ENCODE peak calls at places on chromosomes 16 and 17, in seven cellular contexts. L is OCI-LY7, I is mammary epithelial cell, K is fibroblast of lung, N is neuronal stem cell, V is Karpas-422, C is PC-9. G is an unnamed sample.

GRCh38 chr17:12388206-12388605 is 277.5 kb upstream of the MYOCD start:
- DNase-seq in N (no peak), V (no peak), K (peak; percentile 52), I (no peak), L (no peak), C (no peak), G (no peak)

GRCh38 chr16:66925322-66925840 is at the start of gene RRAD:
- DNase-seq in K (peak; percentile 29), N (no peak), V (no peak), I (no peak), C (no peak), L (no peak), G (peak; percentile 11)

GRCh38 chr16:69501956-69502457 is 63.8 kb upstream of the NFAT5 start:
- DNase-seq in K (no peak), V (no peak), C (no peak), N (no peak), L (peak; percentile 7), I (no peak), G (no peak)

GRCh38 chr17:80104321-80104955 is 3.1 kb downstream of the GAA start:
- DNase-seq in N (no peak), V (no peak), K (peak; percentile 46), C (no peak), I (peak; percentile 14), L (no peak), G (no peak)

GRCh38 chr17:73546770-73547345 is 97.4 kb downstream of the SDK2 start:
- DNase-seq in K (no peak), N (peak; percentile 18), L (peak; percentile 95), V (peak; percentile 83), C (peak; percentile 6), I (peak; percentile 76), G (no peak)

GRCh38 chr17:42920106-42920900 is 19.7 kb downstream of the G6PC1 start:
- DNase-seq in L (no peak), I (no peak), N (no peak), V (no peak), C (no peak), K (no peak), G (no peak)

GRCh38 chr17:63699638-63700527 is at the start of gene LIMD2:
- DNase-seq in C (no peak), L (peak; percentile 76), K (peak; percentile 37), N (peak; percentile 65), V (peak; percentile 87), I (no peak), G (peak; percentile 54)

GRCh38 chr17:280216-280615 is 72.4 kb downstream of the RPH3AL start:
- DNase-seq in V (no peak), K (no peak), N (no peak), I (no peak), C (no peak), L (no peak), G (peak; percentile 74)

GRCh38 chr16:50502616-50503000 is 45.6 kb upstream of the NKD1 start:
- DNase-seq in L (no peak), V (no peak), I (no peak), K (no peak), N (no peak), C (no peak), G (no peak)

GRCh38 chr16:70770968-70771552 is 29.9 kb downstream of the VAC14 start:
- DNase-seq in K (peak; percentile 39), V (peak; percentile 77), C (peak; percentile 76), L (peak; percentile 43), N (peak; percentile 61), I (peak; percentile 47), G (peak; percentile 71)

GRCh38 chr16:82824408-82824807 is 197.6 kb downstream of the CDH13 start:
- DNase-seq in K (peak; percentile 14), C (no peak), N (no peak), V (no peak), L (no peak), I (peak; percentile 3), G (no peak)

GRCh38 chr16:85371948-85372347 is 241.2 kb upstream of the GSE1 start:
- DNase-seq in C (no peak), L (no peak), V (no peak), I (no peak), N (no peak), K (no peak), G (no peak)

GRCh38 chr17:17538417-17539391 is 42.5 kb upstream of the RASD1 start:
- DNase-seq in C (peak; percentile 63), N (no peak), I (no peak), V (no peak), L (no peak), K (peak; percentile 33), G (peak; percentile 17)

GRCh38 chr17:2172447-2172938 is 117.6 kb downstream of the HIC1 start:
- DNase-seq in N (no peak), K (peak; percentile 91), V (no peak), C (no peak), I (peak; percentile 55), L (no peak), G (no peak)

GRCh38 chr16:9012848-9013507 is 49.3 kb upstream of the USP7 start:
- DNase-seq in L (no peak), V (no peak), K (peak; percentile 21), N (peak; percentile 44), I (no peak), C (no peak), G (peak; percentile 15)

GRCh38 chr16:23182675-23183485 is at the start of gene SCNN1G:
- DNase-seq in C (no peak), V (no peak), I (peak; percentile 12), K (peak; percentile 5), L (no peak), N (peak; percentile 17), G (no peak)

GRCh38 chr16:78556421-78556820 is 457.0 kb downstream of the WWOX start:
- DNase-seq in I (no peak), C (no peak), N (no peak), K (no peak), L (no peak), V (no peak), G (no peak)

GRCh38 chr16:90004577-90004976 is 14.7 kb downstream of the DBNDD1 start:
- DNase-seq in K (no peak), N (no peak), C (no peak), I (no peak), L (no peak), V (no peak), G (no peak)

GRCh38 chr16:17364319-17365210 is 106.2 kb downstream of the XYLT1 start:
- DNase-seq in I (peak; percentile 72), L (no peak), N (no peak), K (peak; percentile 96), C (no peak), V (no peak), G (no peak)

GRCh38 chr17:80232438-80232837 is 12.2 kb downstream of the SLC26A11 start:
- DNase-seq in I (no peak), K (no peak), N (no peak), C (no peak), L (no peak), V (no peak), G (no peak)

GRCh38 chr17:79201536-79202227 is 127.1 kb downstream of the ENGASE start:
- DNase-seq in V (no peak), N (no peak), L (no peak), I (peak; percentile 23), K (no peak), C (no peak), G (no peak)

GRCh38 chr17:56913000-56913866 is 616 bp downstream of the TRIM25 start:
- DNase-seq in L (peak; percentile 50), N (peak; percentile 17), I (no peak), V (peak; percentile 47), K (no peak), C (no peak), G (peak; percentile 21)

GRCh38 chr17:54172096-54172495 is 349.4 kb downstream of the KIF2B start:
- DNase-seq in K (no peak), I (no peak), N (no peak), L (no peak), V (no peak), C (no peak), G (no peak)

GRCh38 chr16:14634389-14634725 is 1.6 kb downstream of the BFAR start:
- DNase-seq in I (no peak), K (no peak), V (no peak), C (no peak), N (no peak), L (no peak), G (no peak)
- H2AFZ ChIP-seq in I (no peak overlapping the region), K (no peak overlapping the region), V (no peak overlapping the region), C (peak overlapping the region; percentile 4), N (no peak overlapping the region), L (no peak overlapping the region), G (no peak overlapping the region)

GRCh38 chr17:76840443-76840767 is 27.8 kb upstream of the MGAT5B start:
- DNase-seq in K (no peak), C (no peak), L (peak; percentile 58), I (no peak), N (peak; percentile 21), V (no peak), G (no peak)
- H2AFZ ChIP-seq in K (no peak overlapping the region), C (no peak overlapping the region), L (peak overlapping the region; percentile 59), I (no peak overlapping the region), N (peak overlapping the region; percentile 79), V (peak overlapping the region; percentile 60), G (no peak overlapping the region)

GRCh38 chr17:5365831-5366230 is 53.6 kb downstream of the NUP88 start:
- DNase-seq in I (peak; percentile 54), K (no peak), C (no peak), L (no peak), V (no peak), N (no peak), G (no peak)
- H2AFZ ChIP-seq in I (no peak overlapping the region), K (no peak overlapping the region), C (no peak overlapping the region), L (no peak overlapping the region), V (no peak overlapping the region), N (no peak overlapping the region), G (no peak overlapping the region)

GRCh38 chr17:39765159-39765558 is 27.4 kb downstream of the GRB7 start:
- DNase-seq in V (no peak), C (no peak), L (no peak), I (no peak), K (no peak), N (no peak), G (no peak)

GRCh38 chr17:39767147-39767546 is 29.4 kb downstream of the GRB7 start:
- DNase-seq in K (no peak), V (no peak), N (no peak), L (no peak), C (no peak), I (no peak), G (no peak)

GRCh38 chr17:39761861-39762496 is 24.2 kb downstream of the GRB7 start:
- DNase-seq in N (no peak), K (no peak), V (no peak), I (no peak), C (no peak), L (no peak), G (no peak)

GRCh38 chr17:39765766-39766165 is 28.0 kb downstream of the GRB7 start:
- DNase-seq in K (no peak), L (no peak), N (no peak), V (no peak), C (no peak), I (no peak), G (no peak)

DNA sequence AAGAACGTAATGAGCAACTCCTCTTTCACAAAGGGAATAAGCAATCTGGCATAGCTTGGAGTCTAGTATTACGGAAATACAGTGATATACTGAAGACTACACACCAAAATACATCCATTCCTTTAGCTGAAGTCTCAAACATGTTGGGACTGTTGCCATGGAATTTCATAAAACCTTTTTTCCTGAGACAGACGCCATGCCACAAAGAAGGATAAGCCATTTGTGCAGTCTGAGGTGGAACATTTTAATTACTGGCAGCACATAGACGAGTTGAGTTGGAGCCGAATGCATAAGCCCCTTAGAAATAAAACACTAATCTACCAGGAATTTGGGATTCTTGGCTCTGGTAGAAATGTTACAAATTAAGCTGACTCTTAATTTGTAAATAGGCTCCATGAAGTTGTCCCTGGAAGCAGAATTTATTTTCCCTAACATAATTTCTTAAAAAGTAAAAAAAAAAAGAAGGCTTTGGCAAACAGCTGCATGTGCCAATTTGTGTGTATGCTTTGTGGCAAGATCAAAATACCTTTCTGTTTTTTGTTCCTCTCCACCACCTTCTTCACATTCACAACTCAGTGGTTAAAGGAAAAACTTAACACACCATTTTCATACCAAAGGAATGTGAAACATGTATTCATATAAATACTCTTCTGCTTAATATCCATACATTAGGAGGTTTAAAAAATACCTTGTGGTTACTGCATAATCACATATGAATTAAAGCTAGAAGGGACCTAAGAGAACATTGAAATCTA is 25.5 kb downstream of the GRB7 start:
- DNase-seq in N (no peak), I (peak; percentile 24), V (no peak), L (no peak), K (peak; percentile 71), C (no peak), G (no peak)
- H2AFZ ChIP-seq in N (no peak overlapping the region), I (no peak overlapping the region), V (no peak overlapping the region), L (no peak overlapping the region), K (no peak overlapping the region), C (no peak overlapping the region), G (no peak overlapping the region)